ENCODE peak calls at places on chromosomes 5 and 9, in six cellular contexts. One of them, this sample, is unnamed.

GRCh38 chr5:33843579-33843978 is 48.2 kb downstream of the ADAMTS12 start:
- DNase-seq in RPMI8226: no peak
- DNase-seq in naive thymus-derived CD8-positive, alpha-beta T cell: no peak
- DNase-seq in CD4-positive, alpha-beta T cell: no peak
- DNase-seq in NCI-H774: no peak
- DNase-seq in neuronal stem cell: no peak
- DNase-seq in this sample: no peak

GRCh38 chr9:117720555-117720954 is 16.4 kb downstream of the TLR4 start:
- DNase-seq in RPMI8226: no peak
- DNase-seq in naive thymus-derived CD8-positive, alpha-beta T cell: no peak
- DNase-seq in CD4-positive, alpha-beta T cell: no peak
- DNase-seq in NCI-H774: no peak
- DNase-seq in neuronal stem cell: no peak
- DNase-seq in this sample: no peak

GRCh38 chr5:60649288-60649917 is 50.6 kb downstream of the DEPDC1B start:
- DNase-seq in RPMI8226: peak
- DNase-seq in naive thymus-derived CD8-positive, alpha-beta T cell: no peak
- DNase-seq in CD4-positive, alpha-beta T cell: no peak
- DNase-seq in NCI-H774: peak
- DNase-seq in neuronal stem cell: no peak
- DNase-seq in this sample: no peak

GRCh38 chr9:124697326-124698200 is 73.5 kb downstream of the NR6A1 start:
- DNase-seq in RPMI8226: no peak
- DNase-seq in naive thymus-derived CD8-positive, alpha-beta T cell: no peak
- DNase-seq in CD4-positive, alpha-beta T cell: no peak
- DNase-seq in NCI-H774: no peak
- DNase-seq in neuronal stem cell: no peak
- DNase-seq in this sample: no peak

GRCh38 chr5:9774472-9775079 is 144.4 kb upstream of the TAS2R1 start:
- DNase-seq in RPMI8226: no peak
- DNase-seq in naive thymus-derived CD8-positive, alpha-beta T cell: no peak
- DNase-seq in CD4-positive, alpha-beta T cell: no peak
- DNase-seq in NCI-H774: no peak
- DNase-seq in neuronal stem cell: no peak
- DNase-seq in this sample: no peak

GRCh38 chr5:136769093-136769492 is 403.7 kb upstream of the TRPC7 start:
- DNase-seq in RPMI8226: no peak
- DNase-seq in naive thymus-derived CD8-positive, alpha-beta T cell: no peak
- DNase-seq in CD4-positive, alpha-beta T cell: no peak
- DNase-seq in NCI-H774: no peak
- DNase-seq in neuronal stem cell: no peak
- DNase-seq in this sample: no peak

GRCh38 chr9:112059980-112060348 is 115.1 kb downstream of the SUSD1 start:
- DNase-seq in RPMI8226: no peak
- DNase-seq in naive thymus-derived CD8-positive, alpha-beta T cell: no peak
- DNase-seq in CD4-positive, alpha-beta T cell: no peak
- DNase-seq in NCI-H774: no peak
- DNase-seq in neuronal stem cell: no peak
- DNase-seq in this sample: no peak

GRCh38 chr9:95073042-95073607 is 244.4 kb downstream of the FANCC start:
- DNase-seq in RPMI8226: no peak
- DNase-seq in naive thymus-derived CD8-positive, alpha-beta T cell: no peak
- DNase-seq in CD4-positive, alpha-beta T cell: no peak
- DNase-seq in NCI-H774: no peak
- DNase-seq in neuronal stem cell: no peak
- DNase-seq in this sample: no peak

GRCh38 chr5:125722550-125722949 is 700.7 kb upstream of the GRAMD2B start:
- DNase-seq in RPMI8226: no peak
- DNase-seq in naive thymus-derived CD8-positive, alpha-beta T cell: no peak
- DNase-seq in CD4-positive, alpha-beta T cell: no peak
- DNase-seq in NCI-H774: no peak
- DNase-seq in neuronal stem cell: no peak
- DNase-seq in this sample: no peak

GRCh38 chr5:156199045-156199444 is 127.9 kb upstream of the SGCD start:
- DNase-seq in RPMI8226: no peak
- DNase-seq in naive thymus-derived CD8-positive, alpha-beta T cell: no peak
- DNase-seq in CD4-positive, alpha-beta T cell: no peak
- DNase-seq in NCI-H774: no peak
- DNase-seq in neuronal stem cell: no peak
- DNase-seq in this sample: no peak

GRCh38 chr5:105508519-105508918 is 1945.9 kb upstream of the NUDT12 start:
- DNase-seq in RPMI8226: no peak
- DNase-seq in naive thymus-derived CD8-positive, alpha-beta T cell: no peak
- DNase-seq in CD4-positive, alpha-beta T cell: no peak
- DNase-seq in NCI-H774: no peak
- DNase-seq in neuronal stem cell: no peak
- DNase-seq in this sample: no peak

GRCh38 chr5:136073714-136074113 is 44.9 kb downstream of the TGFBI start:
- DNase-seq in RPMI8226: no peak
- DNase-seq in naive thymus-derived CD8-positive, alpha-beta T cell: no peak
- DNase-seq in CD4-positive, alpha-beta T cell: no peak
- DNase-seq in NCI-H774: no peak
- DNase-seq in neuronal stem cell: no peak
- DNase-seq in this sample: no peak

GRCh38 chr9:134525070-134525815 is 116.4 kb upstream of the COL5A1 start:
- DNase-seq in RPMI8226: no peak
- DNase-seq in naive thymus-derived CD8-positive, alpha-beta T cell: no peak
- DNase-seq in CD4-positive, alpha-beta T cell: no peak
- DNase-seq in NCI-H774: no peak
- DNase-seq in neuronal stem cell: no peak
- DNase-seq in this sample: no peak

GRCh38 chr5:56919942-56920662 is 10.7 kb downstream of the SETD9 start:
- DNase-seq in RPMI8226: no peak
- DNase-seq in naive thymus-derived CD8-positive, alpha-beta T cell: no peak
- DNase-seq in CD4-positive, alpha-beta T cell: no peak
- DNase-seq in NCI-H774: no peak
- DNase-seq in neuronal stem cell: no peak
- DNase-seq in this sample: no peak

GRCh38 chr9:107158321-107158720 is 124.8 kb upstream of the RAD23B start:
- DNase-seq in RPMI8226: no peak
- DNase-seq in naive thymus-derived CD8-positive, alpha-beta T cell: no peak
- DNase-seq in CD4-positive, alpha-beta T cell: no peak
- DNase-seq in NCI-H774: peak
- DNase-seq in neuronal stem cell: peak
- DNase-seq in this sample: peak

GRCh38 chr5:57687641-57688040 is 205.0 kb upstream of the ACTBL2 start:
- DNase-seq in RPMI8226: no peak
- DNase-seq in naive thymus-derived CD8-positive, alpha-beta T cell: no peak
- DNase-seq in CD4-positive, alpha-beta T cell: no peak
- DNase-seq in NCI-H774: no peak
- DNase-seq in neuronal stem cell: no peak
- DNase-seq in this sample: no peak

GRCh38 chr5:179348833-179349232 is 3.6 kb upstream of the ADAMTS2 start:
- DNase-seq in RPMI8226: no peak
- DNase-seq in naive thymus-derived CD8-positive, alpha-beta T cell: no peak
- DNase-seq in CD4-positive, alpha-beta T cell: no peak
- DNase-seq in NCI-H774: no peak
- DNase-seq in neuronal stem cell: no peak
- DNase-seq in this sample: no peak

GRCh38 chr9:95504053-95504963 is 12.5 kb downstream of the PTCH1 start:
- DNase-seq in RPMI8226: peak
- DNase-seq in naive thymus-derived CD8-positive, alpha-beta T cell: no peak
- DNase-seq in CD4-positive, alpha-beta T cell: no peak
- DNase-seq in NCI-H774: no peak
- DNase-seq in neuronal stem cell: no peak
- DNase-seq in this sample: no peak

GRCh38 chr9:68999393-69000105 is 14.4 kb downstream of the PRKACG start:
- DNase-seq in RPMI8226: peak
- DNase-seq in naive thymus-derived CD8-positive, alpha-beta T cell: peak
- DNase-seq in CD4-positive, alpha-beta T cell: peak
- DNase-seq in NCI-H774: peak
- DNase-seq in neuronal stem cell: peak
- DNase-seq in this sample: peak

GRCh38 chr5:118891252-118891651 is 97.1 kb downstream of the DTWD2 start:
- DNase-seq in RPMI8226: no peak
- DNase-seq in naive thymus-derived CD8-positive, alpha-beta T cell: no peak
- DNase-seq in CD4-positive, alpha-beta T cell: no peak
- DNase-seq in NCI-H774: peak
- DNase-seq in neuronal stem cell: no peak
- DNase-seq in this sample: no peak

GRCh38 chr9:63859475-63860215 is 1425.4 kb downstream of the FOXD4L5 start:
- DNase-seq in RPMI8226: peak
- DNase-seq in naive thymus-derived CD8-positive, alpha-beta T cell: no peak
- DNase-seq in CD4-positive, alpha-beta T cell: peak
- DNase-seq in NCI-H774: no peak
- DNase-seq in neuronal stem cell: no peak
- DNase-seq in this sample: no peak

GRCh38 chr9:105994970-105995369 is 300.6 kb downstream of the TMEM38B start:
- DNase-seq in RPMI8226: no peak
- DNase-seq in naive thymus-derived CD8-positive, alpha-beta T cell: no peak
- DNase-seq in CD4-positive, alpha-beta T cell: no peak
- DNase-seq in NCI-H774: no peak
- DNase-seq in neuronal stem cell: no peak
- DNase-seq in this sample: no peak

GRCh38 chr9:136268776-136269175 is 23.2 kb upstream of the QSOX2 start:
- DNase-seq in RPMI8226: no peak
- DNase-seq in naive thymus-derived CD8-positive, alpha-beta T cell: no peak
- DNase-seq in CD4-positive, alpha-beta T cell: no peak
- DNase-seq in NCI-H774: no peak
- DNase-seq in neuronal stem cell: no peak
- DNase-seq in this sample: no peak

GRCh38 chr9:70419546-70420266 is 5.2 kb upstream of the KLF9 start:
- DNase-seq in RPMI8226: peak
- DNase-seq in naive thymus-derived CD8-positive, alpha-beta T cell: no peak
- DNase-seq in CD4-positive, alpha-beta T cell: peak
- DNase-seq in NCI-H774: peak
- DNase-seq in neuronal stem cell: peak
- DNase-seq in this sample: no peak

GRCh38 chr9:470041-470781 is 255.5 kb downstream of the DOCK8 start:
- DNase-seq in RPMI8226: peak
- DNase-seq in naive thymus-derived CD8-positive, alpha-beta T cell: peak
- DNase-seq in CD4-positive, alpha-beta T cell: peak
- DNase-seq in NCI-H774: peak
- DNase-seq in neuronal stem cell: peak
- DNase-seq in this sample: peak

GRCh38 chr5:123182072-123182471 is 93.0 kb downstream of the PRDM6 start:
- DNase-seq in RPMI8226: no peak
- DNase-seq in naive thymus-derived CD8-positive, alpha-beta T cell: no peak
- DNase-seq in CD4-positive, alpha-beta T cell: no peak
- DNase-seq in NCI-H774: no peak
- DNase-seq in neuronal stem cell: no peak
- DNase-seq in this sample: no peak

GRCh38 chr5:179209359-179210150 is 135.7 kb downstream of the ADAMTS2 start:
- DNase-seq in RPMI8226: no peak
- DNase-seq in naive thymus-derived CD8-positive, alpha-beta T cell: no peak
- DNase-seq in CD4-positive, alpha-beta T cell: no peak
- DNase-seq in NCI-H774: no peak
- DNase-seq in neuronal stem cell: no peak
- DNase-seq in this sample: no peak

GRCh38 chr9:137479892-137480685 is 21.0 kb upstream of the NSMF start:
- DNase-seq in RPMI8226: no peak
- DNase-seq in naive thymus-derived CD8-positive, alpha-beta T cell: no peak
- DNase-seq in CD4-positive, alpha-beta T cell: no peak
- DNase-seq in NCI-H774: peak
- DNase-seq in neuronal stem cell: no peak
- DNase-seq in this sample: no peak

GRCh38 chr5:172528440-172528839 is 74.1 kb upstream of the SH3PXD2B start:
- DNase-seq in RPMI8226: no peak
- DNase-seq in naive thymus-derived CD8-positive, alpha-beta T cell: no peak
- DNase-seq in CD4-positive, alpha-beta T cell: no peak
- DNase-seq in NCI-H774: no peak
- DNase-seq in neuronal stem cell: no peak
- DNase-seq in this sample: no peak

GRCh38 chr5:159901772-159902171 is 14.5 kb upstream of the ADRA1B start:
- DNase-seq in RPMI8226: no peak
- DNase-seq in naive thymus-derived CD8-positive, alpha-beta T cell: no peak
- DNase-seq in CD4-positive, alpha-beta T cell: no peak
- DNase-seq in NCI-H774: no peak
- DNase-seq in neuronal stem cell: no peak
- DNase-seq in this sample: no peak

GRCh38 chr5:100273846-100274580 is 261.2 kb upstream of the FAM174A start:
- DNase-seq in RPMI8226: no peak
- DNase-seq in naive thymus-derived CD8-positive, alpha-beta T cell: no peak
- DNase-seq in CD4-positive, alpha-beta T cell: no peak
- DNase-seq in NCI-H774: no peak
- DNase-seq in neuronal stem cell: no peak
- DNase-seq in this sample: no peak